ENCODE peak calls at places on chromosomes 16 and 17, in four cellular contexts. One of them, this sample, is unnamed.

GRCh38 chr16:51148674-51149228 is 2.3 kb downstream of the SALL1 start:
- DNase-seq in DND-41: no peak
- DNase-seq in AG04450: no peak
- DNase-seq in neuronal stem cell: no peak
- DNase-seq in this sample: no peak

GRCh38 chr17:30368896-30369720 is 9.6 kb upstream of the CPD start:
- DNase-seq in neuronal stem cell: no peak
- DNase-seq in DND-41: no peak
- DNase-seq in AG04450: no peak
- DNase-seq in this sample: no peak

GRCh38 chr17:3799181-3799627 is 1.8 kb downstream of the ITGAE start:
- DNase-seq in neuronal stem cell: no peak
- DNase-seq in DND-41: no peak
- DNase-seq in AG04450: no peak
- DNase-seq in this sample: no peak

GRCh38 chr16:61150351-61150750 is 885.9 kb downstream of the CDH8 start:
- DNase-seq in AG04450: no peak
- DNase-seq in neuronal stem cell: no peak
- DNase-seq in DND-41: no peak
- DNase-seq in this sample: no peak

GRCh38 chr16:82995927-82996441 is 369.2 kb downstream of the CDH13 start:
- DNase-seq in AG04450: peak; percentile 32
- DNase-seq in neuronal stem cell: no peak
- DNase-seq in DND-41: no peak
- DNase-seq in this sample: no peak

GRCh38 chr17:69506489-69506888 is 92.0 kb downstream of the MAP2K6 start:
- DNase-seq in DND-41: no peak
- DNase-seq in AG04450: no peak
- DNase-seq in neuronal stem cell: no peak
- DNase-seq in this sample: no peak

GRCh38 chr16:84391151-84391873 is 23.0 kb downstream of the ATP2C2 start:
- DNase-seq in AG04450: no peak
- DNase-seq in neuronal stem cell: no peak
- DNase-seq in DND-41: no peak
- DNase-seq in this sample: no peak

GRCh38 chr17:41763327-41763726 is 23.2 kb downstream of the JUP start:
- DNase-seq in neuronal stem cell: no peak
- DNase-seq in DND-41: no peak
- DNase-seq in AG04450: no peak
- DNase-seq in this sample: no peak

GRCh38 chr17:31830971-31831755 is 27.9 kb downstream of the COPRS start:
- DNase-seq in DND-41: no peak
- DNase-seq in neuronal stem cell: no peak
- DNase-seq in AG04450: no peak
- DNase-seq in this sample: no peak

GRCh38 chr17:73740370-73740769 is 96.1 kb upstream of the SDK2 start:
- DNase-seq in DND-41: no peak
- DNase-seq in neuronal stem cell: no peak
- DNase-seq in AG04450: no peak
- DNase-seq in this sample: no peak

GRCh38 chr16:1538804-1539520 is 5.5 kb downstream of the TMEM204 start:
- DNase-seq in DND-41: no peak
- DNase-seq in AG04450: no peak
- DNase-seq in neuronal stem cell: no peak
- DNase-seq in this sample: peak; percentile 38

GRCh38 chr17:57551321-57552079 is 193.6 kb downstream of the CCDC182 start:
- DNase-seq in DND-41: peak; percentile 98
- DNase-seq in neuronal stem cell: no peak
- DNase-seq in AG04450: no peak
- DNase-seq in this sample: no peak

GRCh38 chr17:41687828-41688640 is 651 bp upstream of the EIF1 start:
- DNase-seq in neuronal stem cell: no peak
- DNase-seq in AG04450: no peak
- DNase-seq in DND-41: peak; percentile 66
- DNase-seq in this sample: peak; percentile 78

GRCh38 chr17:43367588-43368242 is 31.1 kb upstream of the ARL4D start:
- DNase-seq in AG04450: peak; percentile 97
- DNase-seq in DND-41: peak; percentile 82
- DNase-seq in neuronal stem cell: peak; percentile 79
- DNase-seq in this sample: peak; percentile 25

GRCh38 chr17:76996741-76997694 is 128.8 kb downstream of the MGAT5B start:
- DNase-seq in DND-41: peak; percentile 58
- DNase-seq in neuronal stem cell: no peak
- DNase-seq in AG04450: no peak
- DNase-seq in this sample: no peak

GRCh38 chr17:77409282-77410161 is 268.8 kb downstream of the SEC14L1 start:
- DNase-seq in DND-41: peak; percentile 60
- DNase-seq in neuronal stem cell: no peak
- DNase-seq in AG04450: no peak
- DNase-seq in this sample: no peak

GRCh38 chr16:30786936-30787612 is at the start of gene ZNF629:
- DNase-seq in AG04450: no peak
- DNase-seq in neuronal stem cell: peak; percentile 87
- DNase-seq in DND-41: peak; percentile 39
- DNase-seq in this sample: no peak

GRCh38 chr17:44529864-44530263 is 26.7 kb upstream of the GPATCH8 start:
- DNase-seq in neuronal stem cell: no peak
- DNase-seq in AG04450: no peak
- DNase-seq in DND-41: no peak
- DNase-seq in this sample: no peak

GRCh38 chr17:79980246-79981043 is 55.2 kb downstream of the TBC1D16 start:
- DNase-seq in AG04450: no peak
- DNase-seq in neuronal stem cell: no peak
- DNase-seq in DND-41: no peak
- DNase-seq in this sample: no peak

GRCh38 chr17:61451538-61452300 is 503 bp upstream of the TBX4 start:
- DNase-seq in neuronal stem cell: no peak
- DNase-seq in AG04450: no peak
- DNase-seq in DND-41: no peak
- DNase-seq in this sample: no peak

GRCh38 chr17:9208381-9208780 is 187.1 kb downstream of the NTN1 start:
- DNase-seq in neuronal stem cell: no peak
- DNase-seq in DND-41: no peak
- DNase-seq in AG04450: no peak
- DNase-seq in this sample: no peak

GRCh38 chr17:30363715-30364202 is 15.0 kb upstream of the CPD start:
- DNase-seq in DND-41: peak; percentile 45
- DNase-seq in neuronal stem cell: no peak
- DNase-seq in AG04450: peak; percentile 81
- DNase-seq in this sample: peak; percentile 57

GRCh38 chr17:40177275-40177874 is at the start of gene RAPGEFL1:
- DNase-seq in AG04450: no peak
- DNase-seq in DND-41: no peak
- DNase-seq in neuronal stem cell: peak; percentile 75
- DNase-seq in this sample: peak; percentile 70

GRCh38 chr16:71367243-71367976 is 8.9 kb downstream of the CALB2 start:
- DNase-seq in neuronal stem cell: peak; percentile 60
- DNase-seq in DND-41: peak; percentile 63
- DNase-seq in AG04450: no peak
- DNase-seq in this sample: peak; percentile 15

GRCh38 chr16:5073279-5073629 is 1.6 kb downstream of the ALG1 start:
- DNase-seq in DND-41: no peak
- DNase-seq in neuronal stem cell: no peak
- DNase-seq in AG04450: no peak
- DNase-seq in this sample: no peak
- H3K27ac ChIP-seq in DND-41: no peak overlapping the region
- H3K27ac ChIP-seq in neuronal stem cell: no peak overlapping the region
- H3K27ac ChIP-seq in AG04450: no peak overlapping the region
- H3K27ac ChIP-seq in this sample: no peak overlapping the region

GRCh38 chr17:28133562-28133970 is 91.1 kb downstream of the NLK start:
- DNase-seq in neuronal stem cell: no peak
- DNase-seq in DND-41: no peak
- DNase-seq in AG04450: no peak
- DNase-seq in this sample: no peak

GRCh38 chr17:28130455-28130854 is 88.0 kb downstream of the NLK start:
- DNase-seq in AG04450: no peak
- DNase-seq in DND-41: no peak
- DNase-seq in neuronal stem cell: no peak
- DNase-seq in this sample: no peak

GRCh38 chr17:28125530-28126382 is 83.3 kb downstream of the NLK start:
- DNase-seq in neuronal stem cell: no peak
- DNase-seq in AG04450: no peak
- DNase-seq in DND-41: no peak
- DNase-seq in this sample: no peak

DNA sequence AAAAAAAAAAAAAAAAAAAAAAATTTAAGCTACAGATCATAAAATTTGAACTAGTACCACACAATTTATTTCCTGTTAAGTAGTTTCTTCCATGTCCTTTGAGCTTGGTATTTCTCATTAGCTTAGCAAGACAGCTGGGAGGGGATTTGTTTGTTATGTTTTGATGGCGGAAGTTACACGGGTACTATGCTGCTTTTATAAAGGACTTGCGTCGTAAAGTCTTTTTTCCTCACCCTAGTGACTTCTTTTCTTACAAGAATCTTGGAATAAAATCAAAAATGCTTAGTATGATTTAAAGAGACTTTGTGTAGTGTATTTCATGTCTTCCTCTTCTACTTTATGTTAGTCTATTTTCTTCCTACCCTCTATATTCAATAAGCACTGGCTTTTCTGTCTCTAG is 89.1 kb downstream of the NLK start:
- DNase-seq in neuronal stem cell: no peak
- DNase-seq in AG04450: no peak
- DNase-seq in DND-41: no peak
- DNase-seq in this sample: no peak
- H3K27ac ChIP-seq in neuronal stem cell: no peak overlapping the region
- H3K27ac ChIP-seq in AG04450: no peak overlapping the region
- H3K27ac ChIP-seq in DND-41: no peak overlapping the region
- H3K27ac ChIP-seq in this sample: no peak overlapping the region

GRCh38 chr17:63844293-63844672 is 1.8 kb upstream of the SMARCD2 start:
- DNase-seq in neuronal stem cell: no peak
- DNase-seq in AG04450: no peak
- DNase-seq in DND-41: no peak
- DNase-seq in this sample: no peak
- H3K27ac ChIP-seq in neuronal stem cell: no peak overlapping the region
- H3K27ac ChIP-seq in AG04450: no peak overlapping the region
- H3K27ac ChIP-seq in DND-41: no peak overlapping the region
- H3K27ac ChIP-seq in this sample: no peak overlapping the region

GRCh38 chr17:1144139-1144538 is 35.6 kb downstream of the ABR start:
- DNase-seq in AG04450: no peak
- DNase-seq in neuronal stem cell: no peak
- DNase-seq in DND-41: no peak
- DNase-seq in this sample: no peak
- H3K27ac ChIP-seq in AG04450: no peak overlapping the region
- H3K27ac ChIP-seq in neuronal stem cell: no peak overlapping the region
- H3K27ac ChIP-seq in DND-41: no peak overlapping the region
- H3K27ac ChIP-seq in this sample: no peak overlapping the region

GRCh38 chr16:49800876-49801275 is 55.0 kb downstream of the ZNF423 start:
- DNase-seq in AG04450: no peak
- DNase-seq in neuronal stem cell: no peak
- DNase-seq in DND-41: no peak
- DNase-seq in this sample: no peak
- H3K27ac ChIP-seq in AG04450: no peak overlapping the region
- H3K27ac ChIP-seq in neuronal stem cell: no peak overlapping the region
- H3K27ac ChIP-seq in DND-41: no peak overlapping the region
- H3K27ac ChIP-seq in this sample: no peak overlapping the region

GRCh38 chr17:50627386-50627781 is 7.3 kb upstream of the ABCC3 start:
- DNase-seq in DND-41: no peak
- DNase-seq in neuronal stem cell: no peak
- DNase-seq in AG04450: no peak
- DNase-seq in this sample: no peak
- H3K27ac ChIP-seq in DND-41: no peak overlapping the region
- H3K27ac ChIP-seq in neuronal stem cell: no peak overlapping the region
- H3K27ac ChIP-seq in AG04450: no peak overlapping the region
- H3K27ac ChIP-seq in this sample: no peak overlapping the region

DNA sequence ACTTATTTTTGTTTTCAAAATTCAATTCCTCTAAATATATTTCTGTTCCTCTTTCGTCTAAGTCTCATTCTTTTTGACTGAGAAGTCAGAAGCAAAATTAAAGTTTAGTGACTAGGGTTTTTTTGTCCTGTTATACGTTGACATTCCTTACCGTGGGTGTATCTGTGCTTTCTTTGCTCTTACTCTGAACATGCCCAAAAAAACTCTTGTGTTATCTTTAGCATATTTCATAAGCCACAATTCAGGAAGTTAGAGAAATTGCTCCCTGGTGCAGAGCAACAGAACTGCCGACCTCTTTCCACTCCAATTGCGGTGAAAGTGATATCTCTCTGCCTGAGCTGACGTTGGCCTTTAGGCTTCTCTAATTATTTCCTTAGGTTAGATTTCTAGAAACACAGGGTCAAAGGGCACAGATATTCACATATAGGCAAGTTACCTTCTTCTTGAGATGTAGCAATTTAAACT is 65.7 kb downstream of the CENPV start:
- DNase-seq in AG04450: peak; percentile 64
- DNase-seq in neuronal stem cell: no peak
- DNase-seq in DND-41: no peak
- DNase-seq in this sample: peak; percentile 6
- H3K27ac ChIP-seq in AG04450: peak overlapping the region; percentile 100
- H3K27ac ChIP-seq in neuronal stem cell: no peak overlapping the region
- H3K27ac ChIP-seq in DND-41: no peak overlapping the region
- H3K27ac ChIP-seq in this sample: peak overlapping the region; percentile 5

DNA sequence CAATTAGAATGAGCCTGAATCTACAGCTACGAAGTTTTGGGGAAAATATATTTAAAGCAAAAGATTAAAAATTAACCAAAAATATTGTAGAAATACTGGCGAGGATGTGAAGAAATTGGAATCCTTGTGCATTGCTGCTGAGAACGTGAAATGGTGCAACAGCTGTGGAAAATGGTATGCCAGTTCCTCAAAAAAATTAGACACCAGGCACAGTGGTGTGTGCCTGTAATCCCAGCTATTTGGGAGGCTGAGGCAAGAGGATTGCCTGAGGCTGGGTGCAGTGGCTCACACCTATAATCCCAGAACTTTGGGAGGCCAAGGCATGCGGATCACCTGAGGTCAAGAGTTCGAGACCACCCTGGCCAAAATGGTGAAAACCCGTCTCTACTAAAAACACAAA is 119.9 kb upstream of the TMEM97 start:
- DNase-seq in DND-41: no peak
- DNase-seq in AG04450: no peak
- DNase-seq in neuronal stem cell: no peak
- DNase-seq in this sample: no peak
- H3K27ac ChIP-seq in DND-41: no peak overlapping the region
- H3K27ac ChIP-seq in AG04450: no peak overlapping the region
- H3K27ac ChIP-seq in neuronal stem cell: no peak overlapping the region
- H3K27ac ChIP-seq in this sample: no peak overlapping the region

GRCh38 chr17:7184647-7185046 is 5.5 kb upstream of the ASGR1 start:
- DNase-seq in neuronal stem cell: no peak
- DNase-seq in AG04450: no peak
- DNase-seq in DND-41: no peak
- DNase-seq in this sample: no peak
- H3K27ac ChIP-seq in neuronal stem cell: no peak overlapping the region
- H3K27ac ChIP-seq in AG04450: no peak overlapping the region
- H3K27ac ChIP-seq in DND-41: no peak overlapping the region
- H3K27ac ChIP-seq in this sample: no peak overlapping the region